ENCODE peak calls at places on chromosomes 4 and X, in seven cellular contexts. Z is testis, E is ascending aorta, Y is heart left ventricle, N is transverse colon, F is uterus, G is upper lobe of right lung. S is an unnamed sample.

GRCh38 chrX:23387826-23388225 is 53.2 kb downstream of the PTCHD1 start:
- DNase-seq in Y (no peak), Z (no peak), G (no peak), N (no peak), E (no peak), F (no peak), S (no peak)

GRCh38 chr4:88569944-88570455 is 22.3 kb upstream of the HERC3 start:
- DNase-seq in N (no peak), E (no peak), Y (no peak), F (no peak), Z (no peak), G (no peak), S (no peak)

GRCh38 chrX:17226736-17227135 is 148.3 kb upstream of the NHS start:
- DNase-seq in Y (no peak), E (no peak), F (no peak), N (no peak), G (no peak), Z (no peak), S (no peak)

GRCh38 chr4:91448668-91449330 is 855.0 kb upstream of the GRID2 start:
- DNase-seq in E (no peak), Z (no peak), F (no peak), Y (no peak), N (no peak), G (no peak), S (no peak)

GRCh38 chr4:94472056-94472826 is 20.5 kb downstream of the PDLIM5 start:
- DNase-seq in Z (no peak), E (no peak), N (no peak), G (no peak), F (no peak), Y (no peak), S (peak; percentile 47)

GRCh38 chr4:3513807-3514206 is 18.4 kb downstream of the LRPAP1 start:
- DNase-seq in E (no peak), Y (no peak), F (no peak), N (no peak), Z (no peak), G (no peak), S (no peak)

GRCh38 chr4:163331629-163332360 is 601 bp downstream of the NPY1R start:
- DNase-seq in G (peak; percentile 66), N (peak; percentile 13), E (peak; percentile 73), Z (peak; percentile 57), Y (peak; percentile 62), F (peak; percentile 22), S (no peak)

GRCh38 chr4:38162240-38162784 is 202.1 kb downstream of the PTTG2 start:
- DNase-seq in G (no peak), Y (no peak), N (no peak), F (peak; percentile 31), E (peak; percentile 37), Z (no peak), S (peak; percentile 82)

GRCh38 chr4:80173387-80173786 is 23.9 kb upstream of the PRDM8 start:
- DNase-seq in E (no peak), N (no peak), G (no peak), Y (no peak), Z (no peak), F (no peak), S (no peak)

GRCh38 chrX:115413246-115413878 is 123.8 kb downstream of the LUZP4 start:
- DNase-seq in Z (no peak), N (no peak), G (no peak), Y (no peak), E (no peak), F (no peak), S (no peak)

GRCh38 chr4:148061139-148061476 is 329.2 kb downstream of the ARHGAP10 start:
- DNase-seq in Z (no peak), F (no peak), N (no peak), Y (no peak), E (no peak), G (no peak), S (no peak)

GRCh38 chr4:148062301-148062950 is 330.5 kb downstream of the ARHGAP10 start:
- DNase-seq in E (no peak), Z (no peak), N (no peak), G (no peak), F (no peak), Y (no peak), S (no peak)

GRCh38 chr4:148059617-148060180 is 327.8 kb downstream of the ARHGAP10 start:
- DNase-seq in Z (no peak), N (no peak), F (no peak), E (no peak), G (no peak), Y (no peak), S (no peak)

GRCh38 chr4:148060264-148061138 is 328.6 kb downstream of the ARHGAP10 start:
- DNase-seq in G (no peak), F (no peak), N (no peak), Y (no peak), Z (no peak), E (no peak), S (no peak)

GRCh38 chr4:148061795-148062194 is 329.9 kb downstream of the ARHGAP10 start:
- DNase-seq in E (no peak), G (no peak), F (no peak), Y (no peak), N (no peak), Z (peak; percentile 43), S (no peak)
- H3K27ac ChIP-seq in E (no peak overlapping the region), G (no peak overlapping the region), F (no peak overlapping the region), Y (no peak overlapping the region), N (no peak overlapping the region), Z (no peak overlapping the region), S (no peak overlapping the region)

GRCh38 chrX:136198010-136198409 is 50.7 kb downstream of the FHL1 start:
- DNase-seq in F (no peak), G (no peak), Y (no peak), E (no peak), Z (no peak), N (no peak), S (no peak)
- H3K4me1 ChIP-seq in F (peaks cover 7% of the 10 kb centered on the region), G (peaks cover 8% of the 10 kb centered on the region), Y (peaks cover 4% of the 10 kb centered on the region), E (peaks cover 2% of the 10 kb centered on the region), Z (no peaks in the 10 kb centered on the region), N (peaks cover 38% of the 10 kb centered on the region), S (peaks cover 11% of the 10 kb centered on the region)

DNA sequence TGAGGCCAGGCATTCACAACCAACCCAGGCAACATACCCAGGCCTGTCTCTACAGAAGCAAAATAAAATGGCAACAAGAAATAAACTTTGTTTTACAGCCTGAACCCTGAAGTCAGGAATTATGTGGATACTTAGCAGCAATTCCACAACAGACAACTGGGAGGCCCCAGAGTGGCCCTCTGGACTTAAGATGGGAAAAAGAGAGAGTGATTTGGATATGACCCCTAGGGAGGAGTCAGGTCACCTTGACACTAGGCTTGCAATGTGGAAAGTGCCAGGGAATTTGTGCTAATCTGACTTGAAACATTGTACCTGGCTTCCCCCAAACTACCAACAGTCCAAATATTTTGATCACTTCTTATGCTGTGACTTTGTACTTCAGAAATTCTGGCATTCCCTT is 193.1 kb downstream of the PARM1 start:
- DNase-seq in Z (no peak), E (no peak), F (no peak), G (no peak), N (no peak), Y (no peak), S (no peak)
- H3K4me3 ChIP-seq in Z (no peak overlapping the region), E (no peak overlapping the region), F (no peak overlapping the region), G (no peak overlapping the region), N (no peak overlapping the region), Y (no peak overlapping the region), S (no peak overlapping the region)

DNA sequence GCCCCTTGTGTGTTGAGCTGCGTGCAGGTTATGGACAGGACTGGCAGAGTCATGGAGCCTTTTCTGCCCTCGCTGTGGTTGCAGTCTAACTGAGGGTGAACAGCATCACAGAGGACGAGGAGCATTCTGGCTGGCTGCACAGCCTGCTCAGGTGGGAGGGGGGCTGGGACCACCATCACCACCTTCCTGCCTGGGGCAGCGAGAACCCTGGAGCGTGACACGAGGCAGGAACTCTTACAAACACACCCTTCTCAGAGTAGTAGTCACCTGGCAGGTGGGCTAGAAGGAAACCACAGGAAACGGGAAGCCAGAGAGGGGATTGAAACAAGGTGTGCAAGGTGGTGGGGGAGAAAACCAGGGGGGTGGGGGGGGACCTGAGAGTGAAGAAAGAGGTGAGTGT is 25.6 kb downstream of the TKTL1 start:
- DNase-seq in F (no peak), Z (no peak), N (no peak), Y (no peak), G (no peak), E (no peak), S (no peak)
- H3K27ac ChIP-seq in F (no peak overlapping the region), Z (no peak overlapping the region), N (no peak overlapping the region), Y (no peak overlapping the region), G (no peak overlapping the region), E (no peak overlapping the region), S (no peak overlapping the region)

DNA sequence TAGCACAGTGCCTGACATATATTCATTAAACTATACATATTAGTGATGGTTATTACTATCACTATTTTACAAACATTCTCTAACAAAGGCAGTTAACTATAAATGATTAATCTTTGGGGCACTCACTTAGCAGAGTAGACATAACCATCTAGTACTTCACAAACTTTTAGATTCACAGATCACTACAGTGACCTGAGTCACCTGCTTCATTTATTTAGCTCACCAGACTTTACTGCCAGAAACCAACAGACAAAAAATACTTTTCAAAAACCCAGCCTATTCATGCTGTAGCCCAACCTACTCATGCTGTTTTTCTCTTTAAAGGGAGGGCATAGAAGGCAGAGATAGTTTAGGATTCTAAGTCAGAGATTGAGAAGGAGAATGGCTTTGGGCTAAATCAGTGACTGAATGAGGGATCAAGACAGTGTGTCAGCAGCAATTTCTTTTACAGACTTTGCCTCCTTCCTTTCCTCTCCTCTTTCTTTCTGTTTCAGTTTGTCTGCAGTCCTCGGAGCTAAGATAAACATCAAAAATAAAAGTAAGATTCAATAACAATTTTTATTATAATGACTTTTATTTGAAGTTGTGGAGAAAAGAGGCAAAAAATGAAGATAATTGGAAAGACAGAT is 34.7 kb upstream of the PDE5A start:
- DNase-seq in Y (no peak), E (no peak), Z (no peak), F (no peak), N (no peak), G (no peak), S (no peak)
- H3K4me1 ChIP-seq in Y (no peaks in the 10 kb centered on the region), E (no peaks in the 10 kb centered on the region), Z (peaks cover 4% of the 10 kb centered on the region), F (no peaks in the 10 kb centered on the region), N (peaks cover 15% of the 10 kb centered on the region), G (no peaks in the 10 kb centered on the region), S (no peaks in the 10 kb centered on the region)

DNA sequence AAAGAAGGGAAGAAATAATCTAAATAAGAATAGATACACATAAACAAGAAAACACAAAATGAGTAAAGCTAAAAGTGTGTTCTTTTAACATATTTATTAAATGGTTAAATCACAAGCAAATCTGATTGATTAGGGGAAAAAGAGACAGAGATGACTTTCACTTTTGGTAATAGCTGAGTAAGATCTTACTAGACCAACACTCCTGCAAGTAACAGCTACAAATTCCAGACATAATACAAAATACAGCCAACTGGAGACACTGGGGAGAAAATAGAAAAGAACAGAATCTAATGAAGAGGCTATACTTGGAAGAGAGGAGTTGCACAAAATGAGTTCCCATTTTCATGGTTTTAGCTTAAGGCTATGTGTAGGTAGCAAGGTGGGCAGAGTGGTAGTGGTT is 33.6 kb downstream of the OR13H1 start:
- DNase-seq in N (no peak), E (no peak), Z (no peak), Y (no peak), G (no peak), F (no peak), S (no peak)
- H3K4me3 ChIP-seq in N (no peak overlapping the region), E (no peak overlapping the region), Z (no peak overlapping the region), Y (no peak overlapping the region), G (no peak overlapping the region), F (no peak overlapping the region), S (peak overlapping the region; percentile 74)